ENCODE peak calls at places on chromosome 3, in six cellular contexts. K is neural crest cell; A is GM20000; H is activated naive CD4-positive, alpha-beta T cell treated with anti-CD3 and anti-CD28 coated beads, Interleukin-2, amount 50 U/mL, for 16 hours; N is effector CD4-positive, alpha-beta T cell; L is psoas muscle. B is an unnamed sample.

GRCh38 chr3:107421170-107421792 is 44.0 kb downstream of the CCDC54 start:
- DNase-seq in K (no peak), A (peak), H (no peak), N (no peak), L (no peak), B (peak)

GRCh38 chr3:136255672-136256406 is 5.7 kb downstream of the PCCB start:
- DNase-seq in K (no peak), A (no peak), H (no peak), N (no peak), L (no peak), B (no peak)

GRCh38 chr3:190116551-190117067 is 4.1 kb downstream of the P3H2 start:
- DNase-seq in K (no peak), A (no peak), H (no peak), N (no peak), L (no peak), B (no peak)

GRCh38 chr3:66809579-66809958 is 188.5 kb upstream of the KBTBD8 start:
- DNase-seq in K (no peak), A (no peak), H (no peak), N (no peak), L (no peak), B (no peak)

GRCh38 chr3:71066356-71066755 is 517.2 kb downstream of the FOXP1 start:
- DNase-seq in K (no peak), A (no peak), H (peak), N (peak), L (no peak), B (peak)

GRCh38 chr3:160400631-160401150 is 1.2 kb downstream of the SMC4 start:
- DNase-seq in K (peak), A (peak), H (peak), N (peak), L (peak), B (peak)

GRCh38 chr3:143120716-143121239 is 1.2 kb downstream of the CHST2 start:
- DNase-seq in K (peak), A (peak), H (peak), N (peak), L (no peak), B (peak)

GRCh38 chr3:171388537-171388936 is 71.7 kb downstream of the TNIK start:
- DNase-seq in K (no peak), A (no peak), H (no peak), N (no peak), L (no peak), B (no peak)

GRCh38 chr3:50885491-50885890 is 210.8 kb downstream of the DOCK3 start:
- DNase-seq in K (no peak), A (no peak), H (no peak), N (no peak), L (no peak), B (no peak)

GRCh38 chr3:134342269-134342668 is 32.0 kb downstream of the AMOTL2 start:
- DNase-seq in K (no peak), A (no peak), H (no peak), N (no peak), L (no peak), B (no peak)

GRCh38 chr3:141114816-141115458 is 63.8 kb downstream of the SPSB4 start:
- DNase-seq in K (no peak), A (no peak), H (no peak), N (no peak), L (no peak), B (no peak)

GRCh38 chr3:133851931-133852330 is 43.8 kb downstream of the RAB6B start:
- DNase-seq in K (no peak), A (no peak), H (no peak), N (no peak), L (no peak), B (no peak)

GRCh38 chr3:127026036-127026435 is 43.1 kb downstream of the PLXNA1 start:
- DNase-seq in K (no peak), A (no peak), H (no peak), N (no peak), L (no peak), B (no peak)

B was measured in CD4-positive, CD25-positive, alpha-beta regulatory T cell.